ENCODE peak calls at places on chromosome 13, in five cellular contexts. X is CD14-positive monocyte, H is astrocyte of the spinal cord, R is endodermal cell, A is transverse colon. D is an unnamed sample.

GRCh38 chr13:41696163-41697003 is 239.0 kb downstream of the RGCC start:
- DNase-seq in X (no peak), A (no peak), H (peak; percentile 91), R (peak; percentile 48), D (no peak)

GRCh38 chr13:73235385-73235784 is 176.6 kb downstream of the KLF5 start:
- DNase-seq in R (no peak), A (no peak), X (no peak), H (peak; percentile 72), D (no peak)

GRCh38 chr13:32314968-32315254 is 252 bp downstream of the ZAR1L start:
- DNase-seq in A (peak; percentile 35), H (peak; percentile 65), X (peak; percentile 70), R (no peak), D (no peak)

GRCh38 chr13:48653074-48654054 is at the start of gene CYSLTR2:
- DNase-seq in A (no peak), H (peak; percentile 60), X (peak; percentile 60), R (no peak), D (no peak)

GRCh38 chr13:113879506-113880360 is 15.9 kb upstream of the GAS6 start:
- DNase-seq in A (no peak), R (peak; percentile 23), H (no peak), X (no peak), D (no peak)

GRCh38 chr13:110396476-110396875 is 89.4 kb downstream of the COL4A2 start:
- DNase-seq in X (no peak), A (no peak), H (no peak), R (no peak), D (no peak)

GRCh38 chr13:91133941-91134772 is 213.3 kb upstream of the MIR17HG start:
- DNase-seq in A (peak; percentile 31), H (peak; percentile 75), R (peak; percentile 71), X (no peak), D (peak; percentile 20)

GRCh38 chr13:110391273-110391672 is 84.2 kb downstream of the COL4A2 start:
- DNase-seq in A (no peak), H (peak; percentile 63), R (no peak), X (no peak), D (no peak)

GRCh38 chr13:86020350-86021002 is 221.3 kb upstream of the SLITRK6 start:
- DNase-seq in R (no peak), H (peak; percentile 90), X (no peak), A (no peak), D (no peak)

GRCh38 chr13:33188093-33188882 is 97.3 kb downstream of the STARD13 start:
- DNase-seq in H (peak; percentile 74), A (no peak), X (no peak), R (no peak), D (no peak)

GRCh38 chr13:44383945-44384344 is 10.3 kb downstream of the SERP2 start:
- DNase-seq in X (no peak), R (no peak), A (no peak), H (no peak), D (no peak)

GRCh38 chr13:59458908-59459579 is 704.7 kb downstream of the DIAPH3 start:
- DNase-seq in X (no peak), R (no peak), A (no peak), H (peak; percentile 86), D (no peak)

GRCh38 chr13:33194820-33195692 is 90.5 kb downstream of the STARD13 start:
- DNase-seq in H (peak; percentile 97), X (no peak), A (no peak), R (no peak), D (no peak)

GRCh38 chr13:95298169-95298940 is 2.9 kb downstream of the ABCC4 start:
- DNase-seq in X (no peak), H (no peak), A (no peak), R (no peak), D (no peak)

DNA sequence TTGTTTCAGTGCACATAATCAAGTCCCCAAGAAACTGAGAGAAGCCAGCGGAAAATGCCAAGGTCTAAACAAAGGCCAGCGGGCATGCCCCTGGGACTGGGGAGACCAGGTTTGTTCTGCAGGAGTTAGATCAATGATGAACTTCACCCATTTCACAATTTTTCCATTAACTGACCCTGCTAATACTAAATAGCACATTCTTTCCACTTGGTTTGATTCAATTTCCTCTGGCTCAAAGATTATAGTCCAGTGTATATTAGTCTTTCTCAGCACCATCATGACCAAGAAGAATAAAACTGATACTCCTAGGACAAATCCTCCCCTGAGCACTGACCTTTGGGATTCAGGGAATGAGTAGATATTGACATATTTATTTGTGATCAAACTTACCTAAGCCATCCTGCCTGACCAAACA is 66.4 kb downstream of the MBNL2 start:
- DNase-seq in X (no peak), A (no peak), H (no peak), R (no peak), D (no peak)
- TF ChIP-seq CTCF in X (no peak), A (no peak), H (no peak), R (no peak), D (no peak)

GRCh38 chr13:98141509-98141908 is 1.4 kb upstream of the FARP1 start:
- DNase-seq in R (peak; percentile 63), A (no peak), H (no peak), X (no peak), D (no peak)

GRCh38 chr13:98143601-98144500 is 957 bp downstream of the FARP1 start:
- DNase-seq in H (peak; percentile 53), A (peak; percentile 23), R (peak; percentile 55), X (no peak), D (no peak)

GRCh38 chr13:98141938-98142426 is 912 bp upstream of the FARP1 start:
- DNase-seq in X (no peak), R (peak; percentile 83), H (no peak), A (peak; percentile 38), D (no peak)

GRCh38 chr13:98143157-98143553 is 261 bp downstream of the FARP1 start:
- DNase-seq in H (no peak), R (peak; percentile 85), X (no peak), A (no peak), D (no peak)

GRCh38 chr13:98142427-98143156 is at the start of gene FARP1:
- DNase-seq in A (peak; percentile 84), H (peak; percentile 66), X (no peak), R (peak; percentile 89), D (peak; percentile 60)
- TF ChIP-seq CTCF in A (no peak), H (peak; percentile 22), X (no peak), R (peak; percentile 50), D (peak; percentile 25)

DNA sequence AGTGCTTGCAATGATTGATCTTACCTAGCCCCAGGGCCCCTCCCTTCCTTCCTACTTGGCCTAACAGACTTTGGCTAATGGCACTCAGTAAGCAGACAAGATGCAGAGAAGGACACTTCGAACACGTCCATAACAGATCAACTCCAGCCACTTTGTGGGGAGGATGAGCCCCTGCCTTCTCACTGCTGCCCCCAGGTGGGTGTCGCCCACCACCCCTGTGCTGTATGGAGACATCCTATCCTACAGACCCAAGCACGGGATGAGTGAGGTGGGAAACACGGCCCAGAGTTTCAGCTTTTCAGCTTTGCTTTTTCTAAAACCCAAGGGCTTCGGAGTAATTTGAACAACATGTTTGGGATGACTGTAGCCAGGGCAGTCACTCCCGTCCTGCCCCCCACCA is 5.5 kb downstream of the SLC7A1 start:
- DNase-seq in A (no peak), X (no peak), R (peak; percentile 83), H (no peak), D (no peak)
- TF ChIP-seq CTCF in A (no peak), X (no peak), R (peak; percentile 71), H (peak; percentile 30), D (no peak)

GRCh38 chr13:92900455-92900854 is 326.2 kb upstream of the GPC6 start:
- DNase-seq in R (no peak), A (no peak), X (no peak), H (no peak), D (no peak)

GRCh38 chr13:92901739-92902138 is 324.9 kb upstream of the GPC6 start:
- DNase-seq in H (no peak), A (no peak), X (no peak), R (no peak), D (no peak)

GRCh38 chr13:92896842-92897241 is 329.8 kb upstream of the GPC6 start:
- DNase-seq in R (peak; percentile 46), X (no peak), A (no peak), H (peak; percentile 25), D (no peak)
- TF ChIP-seq CTCF in R (peak; percentile 77), X (no peak), A (no peak), H (no peak), D (peak; percentile 44)

GRCh38 chr13:20231839-20232555 is at the start of gene GJB6:
- DNase-seq in R (peak; percentile 85), A (peak; percentile 32), H (no peak), X (no peak), D (no peak)
- TF ChIP-seq CTCF in R (peak; percentile 38), A (no peak), H (no peak), X (no peak), D (no peak)

GRCh38 chr13:107421951-107422350 is 793.4 kb downstream of the LIG4 start:
- DNase-seq in R (no peak), A (no peak), H (peak; percentile 14), X (no peak), D (no peak)
- TF ChIP-seq CTCF in R (no peak), A (no peak), H (no peak), X (no peak), D (no peak)

DNA sequence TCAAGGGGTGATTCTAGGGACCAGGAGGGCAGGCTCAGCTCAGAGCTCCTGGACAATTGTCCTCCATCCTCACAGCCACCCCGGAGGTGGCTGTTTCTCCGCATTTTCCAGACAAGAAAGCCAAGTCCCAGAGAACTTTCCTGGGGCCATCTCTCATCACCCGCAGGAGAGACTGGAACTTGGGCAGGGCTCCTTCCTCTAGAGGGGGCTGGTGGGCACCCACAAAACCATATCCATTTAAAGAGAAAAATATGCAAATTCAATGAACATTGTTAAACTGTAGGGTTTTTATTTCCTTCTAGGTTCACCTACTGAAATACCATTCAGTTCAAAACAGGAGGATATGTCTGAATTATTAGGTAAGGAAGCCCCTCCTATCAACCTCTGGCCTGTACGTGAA is 16.6 kb downstream of the SPACA7 start:
- DNase-seq in X (no peak), A (no peak), H (no peak), R (no peak), D (no peak)
- TF ChIP-seq CTCF in X (no peak), A (no peak), H (no peak), R (peak; percentile 64), D (no peak)